ENCODE peak calls at places on chromosomes 5 and 9, in six cellular contexts. Q, K, N, X, G and L are unnamed samples.

GRCh38 chr5:56076486-56076885 is 81.7 kb upstream of the IL6ST start:
- DNase-seq in Q (no peak), K (no peak), N (no peak), X (no peak), G (no peak), L (no peak)

GRCh38 chr9:126474201-126474765 is 139.4 kb upstream of the LMX1B start:
- DNase-seq in Q (peak; percentile 61), K (no peak), N (no peak), X (peak; percentile 33), G (no peak), L (no peak)

GRCh38 chr9:8727191-8727590 is 927.6 kb upstream of the DMAC1 start:
- DNase-seq in Q (no peak), K (no peak), N (no peak), X (no peak), G (no peak), L (no peak)

GRCh38 chr9:128877852-128878251 is 3.9 kb downstream of the KYAT1 start:
- DNase-seq in Q (no peak), K (no peak), N (no peak), X (no peak), G (peak; percentile 13), L (no peak)

GRCh38 chr5:163079618-163080017 is 357.8 kb upstream of the CCNG1 start:
- DNase-seq in Q (no peak), K (no peak), N (no peak), X (no peak), G (no peak), L (no peak)

GRCh38 chr5:115543931-115544370 is 624 bp downstream of the FEM1C start:
- DNase-seq in Q (peak; percentile 54), K (peak; percentile 24), N (no peak), X (peak; percentile 67), G (peak; percentile 63), L (no peak)

GRCh38 chr9:97372580-97372979 is 39.3 kb upstream of the TDRD7 start:
- DNase-seq in Q (no peak), K (no peak), N (no peak), X (no peak), G (no peak), L (no peak)

GRCh38 chr9:93827545-93828330 is 127.4 kb downstream of the BARX1 start:
- DNase-seq in Q (peak; percentile 43), K (no peak), N (no peak), X (peak; percentile 59), G (peak; percentile 71), L (no peak)

GRCh38 chr5:97141031-97141430 is 1.4 kb downstream of the LIX1 start:
- DNase-seq in Q (no peak), K (no peak), N (no peak), X (no peak), G (no peak), L (no peak)

GRCh38 chr5:136309932-136310598 is 55.3 kb downstream of the TRPC7 start:
- DNase-seq in Q (no peak), K (no peak), N (no peak), X (no peak), G (no peak), L (no peak)

GRCh38 chr5:83844320-83845068 is 123.8 kb upstream of the HAPLN1 start:
- DNase-seq in Q (peak; percentile 96), K (no peak), N (no peak), X (peak; percentile 98), G (no peak), L (no peak)

GRCh38 chr9:2059131-2059929 is 44.2 kb downstream of the SMARCA2 start:
- DNase-seq in Q (no peak), K (no peak), N (no peak), X (no peak), G (no peak), L (no peak)

GRCh38 chr5:136458481-136458880 is 93.1 kb upstream of the TRPC7 start:
- DNase-seq in Q (no peak), K (no peak), N (no peak), X (no peak), G (no peak), L (no peak)

GRCh38 chr5:68088302-68088701 is 127.3 kb upstream of the PIK3R1 start:
- DNase-seq in Q (peak; percentile 88), K (no peak), N (no peak), X (peak; percentile 88), G (no peak), L (no peak)

GRCh38 chr5:146331257-146331822 is 7.3 kb upstream of the POU4F3 start:
- DNase-seq in Q (no peak), K (no peak), N (no peak), X (no peak), G (no peak), L (no peak)
- TF ChIP-seq CTCF in Q (no peak), K (no peak), N (no peak), X (no peak), G (no peak), L (no peak)

DNA sequence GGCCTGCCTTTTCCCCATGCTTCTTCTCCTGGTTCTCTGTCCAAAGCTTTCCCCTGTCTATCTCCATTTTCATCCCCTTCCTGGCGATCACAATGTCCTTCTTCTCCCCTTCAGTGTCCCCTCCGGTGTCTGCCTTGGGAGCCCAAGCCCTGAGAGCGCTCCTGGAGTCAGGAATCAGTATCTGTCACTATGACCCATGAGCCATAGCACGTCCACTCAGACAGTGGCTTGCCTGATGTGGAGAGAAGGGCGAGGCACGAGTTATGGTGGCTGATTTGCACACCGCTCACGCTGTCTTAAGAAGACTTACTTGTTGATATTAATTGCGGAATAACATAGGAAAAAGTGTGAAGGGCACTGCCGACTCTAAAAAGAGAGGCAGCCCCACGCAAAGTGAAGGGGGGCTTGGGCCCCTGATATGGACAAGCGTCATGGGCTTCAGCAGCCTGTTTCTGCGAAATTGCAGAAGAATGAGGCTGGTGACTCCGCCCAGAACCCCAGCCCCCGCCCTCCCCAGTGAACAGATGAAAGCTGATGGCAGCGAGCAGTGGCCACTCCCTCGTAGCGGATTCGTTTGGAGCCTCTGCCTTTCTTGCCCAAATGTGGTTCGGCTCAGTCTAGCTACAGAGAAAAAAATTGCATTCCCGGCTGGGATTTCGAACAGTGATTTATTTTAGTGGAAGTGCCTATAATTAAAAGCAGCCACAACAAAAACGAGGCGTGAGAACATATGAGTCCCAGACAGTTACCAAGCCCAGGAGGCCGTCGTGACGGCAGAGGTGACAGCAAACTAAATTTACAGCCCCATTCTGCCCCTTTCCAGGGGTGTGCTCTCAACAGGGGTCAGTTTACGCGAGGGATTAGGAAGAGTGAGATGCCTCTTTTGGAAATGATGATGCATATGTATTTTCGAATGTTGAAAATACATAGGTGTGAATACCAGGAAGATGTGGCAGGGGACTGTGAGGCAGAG is 149.8 kb downstream of the ICE1 start:
- DNase-seq in Q (peak; percentile 12), K (peak; percentile 19), N (peak; percentile 53), X (no peak), G (peak; percentile 69), L (no peak)
- H3K4me3 ChIP-seq in Q (no peak overlapping the region), K (no peak overlapping the region), N (peak overlapping the region; percentile 55), X (no peak overlapping the region), G (peak overlapping the region; percentile 16), L (no peak overlapping the region)

DNA sequence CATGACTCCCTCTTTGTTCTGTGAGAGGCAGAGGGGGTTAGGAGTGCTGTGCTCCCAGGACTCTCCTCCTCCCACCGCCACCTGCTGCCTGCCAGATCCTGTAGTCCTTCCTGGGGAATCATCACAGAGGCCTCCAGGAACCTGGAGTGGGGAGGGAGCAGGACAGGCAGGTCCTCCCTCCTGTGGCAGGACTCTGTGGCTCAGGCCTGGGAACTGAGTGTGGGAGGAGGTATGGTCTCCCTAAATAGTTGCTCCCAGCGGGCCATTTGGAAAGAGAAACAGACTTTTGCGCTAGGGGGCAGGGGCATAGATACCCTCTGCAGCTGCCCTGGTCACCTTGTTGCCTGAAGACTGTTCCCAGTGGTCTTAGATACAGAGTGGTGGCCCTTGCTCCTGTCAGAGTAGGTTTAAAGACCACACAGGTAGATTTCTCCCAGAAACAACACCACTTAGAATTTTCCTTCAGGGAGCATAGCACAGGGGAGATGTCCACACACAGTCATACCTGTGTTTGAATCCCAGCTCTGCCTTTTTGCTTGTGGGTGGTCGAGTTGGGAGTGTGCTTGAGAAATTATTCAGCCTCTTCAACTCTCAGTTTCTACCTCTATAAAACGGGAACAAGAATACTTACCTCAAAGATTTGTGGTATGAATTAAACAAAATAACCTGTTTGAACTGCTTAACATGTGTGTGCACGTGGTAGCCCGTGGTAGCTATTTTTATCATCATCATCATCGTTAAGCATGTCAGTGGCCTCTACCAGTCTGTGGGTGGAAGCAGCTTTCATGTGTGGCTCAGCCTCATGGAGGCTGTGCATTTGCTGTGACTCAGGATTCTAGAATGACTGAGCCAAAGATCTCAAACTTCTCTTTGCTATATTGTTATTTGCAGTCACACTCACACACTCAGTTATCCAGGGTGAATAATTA is 55.8 kb downstream of the SLC22A5 start:
- DNase-seq in Q (peak; percentile 87), K (no peak), N (no peak), X (peak; percentile 54), G (no peak), L (no peak)
- TF ChIP-seq CTCF in Q (no peak), K (no peak), N (no peak), X (no peak), G (no peak), L (no peak)

GRCh38 chr9:22144226-22144625 is 135.1 kb upstream of the CDKN2B start:
- DNase-seq in Q (no peak), K (no peak), N (no peak), X (no peak), G (no peak), L (no peak)

GRCh38 chr9:22143799-22144198 is 134.7 kb upstream of the CDKN2B start:
- DNase-seq in Q (no peak), K (no peak), N (no peak), X (no peak), G (no peak), L (no peak)

GRCh38 chr9:22147818-22148573 is 138.9 kb upstream of the CDKN2B start:
- DNase-seq in Q (peak; percentile 73), K (no peak), N (no peak), X (peak; percentile 91), G (no peak), L (no peak)

GRCh38 chr9:22148876-22149637 is 140.0 kb upstream of the CDKN2B start:
- DNase-seq in Q (peak; percentile 77), K (no peak), N (no peak), X (no peak), G (no peak), L (no peak)

DNA sequence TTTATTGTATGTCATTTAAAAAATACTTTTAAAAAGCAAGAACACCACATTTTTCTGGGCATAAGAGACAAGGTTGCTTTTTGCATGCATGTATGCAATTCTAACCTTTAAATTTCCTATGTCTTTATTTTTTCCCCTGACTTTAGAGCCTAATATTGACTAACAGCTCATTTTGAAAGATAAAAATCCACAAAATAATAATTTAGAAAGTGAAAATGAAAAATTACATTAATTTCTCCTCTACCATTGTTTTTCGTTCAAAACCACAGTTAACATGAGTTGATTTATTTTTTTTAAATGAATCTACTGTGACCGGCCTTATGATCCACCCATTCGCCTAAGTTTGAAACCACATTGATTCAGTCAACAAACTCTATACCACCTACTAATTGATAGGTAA is 137.5 kb upstream of the CDKN2B start:
- DNase-seq in Q (no peak), K (no peak), N (no peak), X (no peak), G (no peak), L (no peak)
- H3K4me3 ChIP-seq in Q (no peak overlapping the region), K (no peak overlapping the region), N (no peak overlapping the region), X (no peak overlapping the region), G (no peak overlapping the region), L (no peak overlapping the region)

GRCh38 chr9:116504893-116505480 is 182.1 kb upstream of the TRIM32 start:
- DNase-seq in Q (no peak), K (no peak), N (no peak), X (no peak), G (no peak), L (no peak)
- TF ChIP-seq CTCF in Q (no peak), K (no peak), N (no peak), X (no peak), G (no peak), L (no peak)